ENCODE peak calls at places on chromosomes 2 and 18, in eight cellular contexts. F is BJ; J is CD4-positive, alpha-beta T cell; E is pons; G is cardiac fibroblast; R is DMS 273 treated with DMSO at 0.1 percent for 48 hours; M is EL; T is NCI-H748 treated with DMSO at 0.1 percent for 48 hours. Z is an unnamed sample.

GRCh38 chr2:220393717-220394116 is 766.3 kb downstream of the SLC4A3 start:
- DNase-seq in F (no peak), J (no peak), E (no peak), G (no peak), R (no peak), M (no peak), T (peak), Z (no peak)

GRCh38 chr18:77000527-77000926 is 132.1 kb downstream of the MBP start:
- DNase-seq in F (no peak), J (peak), E (peak), G (peak), R (no peak), M (peak), T (no peak), Z (peak)

GRCh38 chr2:9288233-9288632 is 81.6 kb downstream of the ASAP2 start:
- DNase-seq in F (peak), J (no peak), E (no peak), G (peak), R (no peak), M (peak), T (no peak), Z (no peak)

GRCh38 chr2:231673348-231673770 is 35.0 kb upstream of the PTMA start:
- DNase-seq in F (no peak), J (no peak), E (no peak), G (no peak), R (peak), M (peak), T (no peak), Z (peak)

GRCh38 chr18:58338961-58339722 is 289.7 kb downstream of the ALPK2 start:
- DNase-seq in F (no peak), J (no peak), E (no peak), G (no peak), R (no peak), M (peak), T (peak), Z (no peak)

GRCh38 chr2:166897666-166898065 is 9.4 kb downstream of the XIRP2 start:
- DNase-seq in F (no peak), J (no peak), E (no peak), G (no peak), R (no peak), M (no peak), T (no peak), Z (no peak)

GRCh38 chr2:96537066-96537733 is 648 bp downstream of the ARID5A start:
- DNase-seq in F (no peak), J (peak), E (no peak), G (peak), R (no peak), M (peak), T (no peak), Z (peak)

GRCh38 chr2:86518498-86518897 is 44.7 kb downstream of the CHMP3 start:
- DNase-seq in F (no peak), J (peak), E (peak), G (peak), R (no peak), M (peak), T (no peak), Z (peak)

GRCh38 chr2:58925676-58926081 is 684.6 kb upstream of the FANCL start:
- DNase-seq in F (peak), J (no peak), E (peak), G (peak), R (no peak), M (peak), T (no peak), Z (peak)

GRCh38 chr2:33589444-33589843 is 9.7 kb downstream of the FAM98A start:
- DNase-seq in F (no peak), J (no peak), E (no peak), G (peak), R (no peak), M (no peak), T (no peak), Z (no peak)

GRCh38 chr2:54015809-54016703 is 45.3 kb upstream of the PSME4 start:
- DNase-seq in F (peak), J (no peak), E (no peak), G (peak), R (no peak), M (peak), T (no peak), Z (no peak)

GRCh38 chr18:36963464-36963863 is 134.5 kb downstream of the KIAA1328 start:
- DNase-seq in F (no peak), J (no peak), E (no peak), G (no peak), R (no peak), M (no peak), T (no peak), Z (no peak)

GRCh38 chr2:105929506-105929905 is 184.8 kb downstream of the NCK2 start:
- DNase-seq in F (no peak), J (peak), E (no peak), G (peak), R (no peak), M (no peak), T (no peak), Z (no peak)

GRCh38 chr18:26546875-26547301 is 1.5 kb downstream of the KCTD1 start:
- DNase-seq in F (no peak), J (no peak), E (no peak), G (no peak), R (no peak), M (no peak), T (no peak), Z (no peak)

GRCh38 chr2:140384946-140385345 is 1604.8 kb upstream of the NXPH2 start:
- DNase-seq in F (no peak), J (no peak), E (no peak), G (no peak), R (no peak), M (no peak), T (no peak), Z (no peak)

GRCh38 chr2:239046822-239047221 is 198.9 kb downstream of the TWIST2 start:
- DNase-seq in F (no peak), J (no peak), E (no peak), G (no peak), R (no peak), M (no peak), T (no peak), Z (no peak)

GRCh38 chr2:223469270-223470057 is 132.7 kb downstream of the SCG2 start:
- DNase-seq in F (peak), J (no peak), E (no peak), G (peak), R (no peak), M (peak), T (no peak), Z (no peak)

GRCh38 chr18:75837316-75837715 is 409.8 kb upstream of the SMIM21 start:
- DNase-seq in F (no peak), J (no peak), E (no peak), G (no peak), R (no peak), M (no peak), T (no peak), Z (no peak)

GRCh38 chr2:170212625-170213280 is 34.8 kb downstream of the MYO3B start:
- DNase-seq in F (no peak), J (no peak), E (no peak), G (peak), R (no peak), M (no peak), T (no peak), Z (no peak)

GRCh38 chr2:12675352-12675795 is 41.4 kb upstream of the TRIB2 start:
- DNase-seq in F (no peak), J (no peak), E (no peak), G (peak), R (no peak), M (peak), T (no peak), Z (no peak)

GRCh38 chr2:57842531-57842930 is 204.1 kb upstream of the VRK2 start:
- DNase-seq in F (no peak), J (no peak), E (no peak), G (peak), R (no peak), M (peak), T (no peak), Z (no peak)

GRCh38 chr18:21335927-21336488 is 94.0 kb downstream of the GREB1L start:
- DNase-seq in F (no peak), J (no peak), E (no peak), G (no peak), R (no peak), M (no peak), T (no peak), Z (no peak)

GRCh38 chr2:85768713-85769112 is 14.9 kb downstream of the ATOH8 start:
- DNase-seq in F (no peak), J (no peak), E (no peak), G (peak), R (peak), M (no peak), T (no peak), Z (no peak)

GRCh38 chr18:77567202-77567601 is 317.6 kb downstream of the GALR1 start:
- DNase-seq in F (no peak), J (no peak), E (no peak), G (no peak), R (no peak), M (no peak), T (no peak), Z (no peak)

GRCh38 chr2:127829845-127830246 is 18.9 kb upstream of the WDR33 start:
- DNase-seq in F (peak), J (peak), E (no peak), G (no peak), R (no peak), M (no peak), T (no peak), Z (no peak)

GRCh38 chr2:8253781-8254180 is 428.1 kb upstream of the ID2 start:
- DNase-seq in F (no peak), J (no peak), E (no peak), G (no peak), R (no peak), M (no peak), T (no peak), Z (no peak)

GRCh38 chr2:11923935-11924334 is 177.5 kb downstream of the LPIN1 start:
- DNase-seq in F (no peak), J (no peak), E (no peak), G (no peak), R (peak), M (no peak), T (no peak), Z (no peak)

GRCh38 chr2:3277050-3277747 is 100.4 kb downstream of the EIPR1 start:
- DNase-seq in F (no peak), J (no peak), E (no peak), G (no peak), R (no peak), M (no peak), T (no peak), Z (no peak)

GRCh38 chr18:57122906-57123510 is 23.9 kb upstream of the BOD1L2 start:
- DNase-seq in F (no peak), J (no peak), E (no peak), G (no peak), R (no peak), M (no peak), T (no peak), Z (no peak)

GRCh38 chr2:27085670-27086089 is 892 bp upstream of the KHK start:
- DNase-seq in F (no peak), J (no peak), E (peak), G (peak), R (no peak), M (peak), T (peak), Z (peak)

GRCh38 chr2:41722668-41723369 is 325.0 kb upstream of the PKDCC start:
- DNase-seq in F (no peak), J (no peak), E (no peak), G (peak), R (no peak), M (peak), T (peak), Z (no peak)

GRCh38 chr2:133884739-133885381 is 316.6 kb upstream of the NCKAP5 start:
- DNase-seq in F (no peak), J (no peak), E (peak), G (peak), R (peak), M (peak), T (peak), Z (peak)

GRCh38 chr2:174008720-174009119 is 43.5 kb upstream of the SP3 start:
- DNase-seq in F (no peak), J (no peak), E (no peak), G (no peak), R (no peak), M (no peak), T (no peak), Z (no peak)

GRCh38 chr2:15747172-15747550 is 155.5 kb downstream of the DDX1 start:
- DNase-seq in F (no peak), J (no peak), E (no peak), G (no peak), R (no peak), M (no peak), T (no peak), Z (no peak)

GRCh38 chr18:36179562-36180334 is 7.5 kb upstream of the MOCOS start:
- DNase-seq in F (no peak), J (no peak), E (peak), G (peak), R (no peak), M (peak), T (no peak), Z (peak)